ENCODE peak calls at places on chromosomes 13 and 19, in six cellular contexts. P is IMR-90, T is K562, M is OCI-LY7, U is fibroblast of lung, O is astrocyte. D is an unnamed sample.

GRCh38 chr13:67278230-67278629 is 48.1 kb upstream of the PCDH9 start:
- DNase-seq in M (no peak), T (no peak), O (peak; percentile 98), U (peak; percentile 78), P (peak; percentile 85), D (no peak)

GRCh38 chr13:44191504-44192171 is 182.0 kb upstream of the SERP2 start:
- DNase-seq in O (peak; percentile 61), P (peak; percentile 70), M (peak; percentile 67), T (peak; percentile 49), U (peak; percentile 91), D (no peak)

GRCh38 chr13:27965740-27966640 is 3.1 kb downstream of the CDX2 start:
- DNase-seq in O (no peak), M (no peak), T (no peak), P (no peak), U (no peak), D (no peak)

GRCh38 chr13:98517576-98518310 is 59.2 kb downstream of the STK24 start:
- DNase-seq in M (no peak), T (no peak), P (no peak), O (no peak), U (no peak), D (no peak)

GRCh38 chr19:2507109-2507508 is 31.2 kb downstream of the GADD45B start:
- DNase-seq in M (peak; percentile 29), T (peak; percentile 42), U (peak; percentile 81), O (peak; percentile 41), P (peak; percentile 89), D (peak; percentile 55)

GRCh38 chr19:37484406-37485115 is 15.4 kb downstream of the ZNF570 start:
- DNase-seq in U (peak; percentile 1), M (no peak), T (no peak), O (no peak), P (no peak), D (no peak)

GRCh38 chr13:104855581-104855980 is 1679.9 kb downstream of the EFNB2 start:
- DNase-seq in M (no peak), T (no peak), U (no peak), O (no peak), P (no peak), D (no peak)

GRCh38 chr19:20167020-20167644 is at the start of gene ZNF486:
- DNase-seq in T (peak; percentile 30), P (peak; percentile 94), O (peak; percentile 89), M (peak; percentile 16), U (peak; percentile 97), D (peak; percentile 94)

GRCh38 chr13:43815204-43815603 is 28.4 kb upstream of the ENOX1 start:
- DNase-seq in U (peak; percentile 51), M (no peak), T (no peak), P (peak; percentile 88), O (peak; percentile 95), D (no peak)

GRCh38 chr19:3620817-3621547 is 5.6 kb downstream of the CACTIN start:
- DNase-seq in M (no peak), O (no peak), T (no peak), U (no peak), P (no peak), D (no peak)

DNA sequence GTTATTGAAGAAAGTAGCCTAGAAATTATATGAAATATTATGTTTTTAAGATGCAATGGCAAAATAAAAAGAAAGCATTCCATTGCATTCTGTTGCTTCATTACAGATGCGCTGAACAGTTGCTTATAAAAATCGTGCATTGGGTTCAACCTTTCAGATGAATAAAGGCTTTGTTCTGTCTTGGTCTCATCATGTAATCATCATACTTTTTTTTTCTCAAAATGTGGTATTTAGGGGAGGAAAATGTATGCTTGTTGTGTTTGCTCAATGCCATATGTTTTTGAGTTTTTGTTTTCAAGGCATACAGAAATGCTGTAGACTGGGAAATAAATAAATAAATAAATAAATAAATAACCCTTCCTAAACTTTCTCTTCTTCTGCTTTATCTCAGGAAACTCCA is 1.1 kb upstream of the MBNL2 start:
- DNase-seq in O (no peak), U (no peak), M (no peak), T (no peak), P (no peak), D (no peak)
- H2AFZ ChIP-seq in O (no peak overlapping the region), U (no peak overlapping the region), M (no peak overlapping the region), T (no peak overlapping the region), P (no peak overlapping the region), D (no peak overlapping the region)

GRCh38 chr19:4701557-4701956 is 22.1 kb downstream of the DPP9 start:
- DNase-seq in P (no peak), U (no peak), M (no peak), O (no peak), T (no peak), D (no peak)
- H3K36me3 ChIP-seq in P (peaks cover 66% of the 10 kb centered on the region), U (peaks cover 36% of the 10 kb centered on the region), M (peaks cover 80% of the 10 kb centered on the region), O (peaks cover 25% of the 10 kb centered on the region), T (peaks cover 85% of the 10 kb centered on the region), D (no peaks in the 10 kb centered on the region)

DNA sequence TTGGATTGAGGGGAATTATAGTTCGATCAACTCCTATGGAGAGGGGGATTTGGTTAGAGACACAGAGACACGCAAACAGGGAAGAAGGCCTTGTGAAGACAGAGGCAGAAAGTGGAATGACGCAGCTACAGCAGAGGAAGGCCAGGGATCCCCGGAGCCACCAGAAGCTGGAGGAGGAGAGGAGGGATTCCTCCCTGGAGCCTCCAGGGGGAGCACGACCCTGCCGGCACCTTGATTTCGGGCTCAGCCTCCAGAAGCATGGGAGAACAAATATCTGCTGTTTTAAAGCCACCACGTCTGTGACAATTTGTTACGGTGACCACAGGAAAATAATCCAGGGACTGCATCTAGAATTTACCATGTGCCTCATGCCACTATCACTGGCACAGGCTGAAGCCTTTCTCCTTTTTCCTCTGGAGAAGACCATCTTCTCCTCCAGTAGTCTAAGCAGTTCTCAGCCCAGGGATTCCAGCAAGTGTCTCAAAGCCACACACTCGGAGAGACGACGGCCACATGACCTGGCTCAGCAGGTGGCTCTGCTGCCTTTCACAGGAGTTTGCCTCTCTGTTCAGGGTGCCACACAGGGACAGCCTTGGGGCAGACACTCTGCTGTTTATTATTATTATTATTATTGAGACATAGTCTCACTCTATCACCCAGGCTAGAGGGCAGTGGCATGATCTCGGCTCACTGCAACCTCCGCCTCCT is 39.9 kb upstream of the CCNE1 start:
- DNase-seq in T (peak; percentile 77), M (peak; percentile 34), O (peak; percentile 14), P (peak; percentile 37), U (peak; percentile 45), D (no peak)
- TF ChIP-seq CTCF in T (peak; percentile 84), M (peak; percentile 63), O (peak; percentile 58), P (peak; percentile 70), U (peak; percentile 84), D (peak; percentile 72)

GRCh38 chr19:8515317-8515716 is 1.4 kb upstream of the ZNF414 start:
- DNase-seq in P (no peak), U (no peak), O (no peak), T (no peak), M (no peak), D (no peak)

GRCh38 chr19:8513687-8514504 is at the start of gene ZNF414:
- DNase-seq in T (peak; percentile 98), P (peak; percentile 95), O (peak; percentile 88), M (peak; percentile 96), U (peak; percentile 95), D (peak; percentile 95)

GRCh38 chr19:8511573-8512101 is 2.3 kb downstream of the ZNF414 start:
- DNase-seq in M (no peak), P (no peak), O (no peak), T (no peak), U (no peak), D (no peak)

GRCh38 chr19:8512115-8512967 is 1.6 kb downstream of the ZNF414 start:
- DNase-seq in T (peak; percentile 92), U (no peak), O (no peak), P (no peak), M (peak; percentile 79), D (no peak)

GRCh38 chr19:8512991-8513686 is 828 bp downstream of the ZNF414 start:
- DNase-seq in T (no peak), O (no peak), M (no peak), P (no peak), U (no peak), D (no peak)
- H2AFZ ChIP-seq in T (peak overlapping the region; percentile 100), O (peak overlapping the region; percentile 100), M (peak overlapping the region; percentile 73), P (peak overlapping the region; percentile 100), U (no peak overlapping the region), D (peak overlapping the region; percentile 78)

GRCh38 chr13:45534604-45535003 is 69.9 kb downstream of the COG3 start:
- DNase-seq in O (no peak), T (no peak), M (no peak), P (no peak), U (no peak), D (no peak)
- H3K36me3 ChIP-seq in O (peaks cover 46% of the 10 kb centered on the region), T (peaks cover 40% of the 10 kb centered on the region), M (peaks cover 52% of the 10 kb centered on the region), P (peaks cover 38% of the 10 kb centered on the region), U (peaks cover 6% of the 10 kb centered on the region), D (peaks cover 30% of the 10 kb centered on the region)

GRCh38 chr13:76912476-76912875 is 26.3 kb upstream of the KCTD12 start:
- DNase-seq in O (no peak), P (no peak), T (no peak), M (no peak), U (no peak), D (no peak)

GRCh38 chr13:76921516-76921915 is 26.8 kb upstream of the ACOD1 start:
- DNase-seq in U (peak; percentile 4), M (no peak), O (peak; percentile 28), P (no peak), T (no peak), D (no peak)

GRCh38 chr13:76917096-76917495 is 30.9 kb upstream of the KCTD12 start:
- DNase-seq in T (no peak), M (no peak), O (peak; percentile 26), P (peak; percentile 16), U (peak; percentile 18), D (no peak)
- TF ChIP-seq CTCF in T (no peak), M (no peak), O (no peak), P (no peak), U (no peak), D (no peak)

DNA sequence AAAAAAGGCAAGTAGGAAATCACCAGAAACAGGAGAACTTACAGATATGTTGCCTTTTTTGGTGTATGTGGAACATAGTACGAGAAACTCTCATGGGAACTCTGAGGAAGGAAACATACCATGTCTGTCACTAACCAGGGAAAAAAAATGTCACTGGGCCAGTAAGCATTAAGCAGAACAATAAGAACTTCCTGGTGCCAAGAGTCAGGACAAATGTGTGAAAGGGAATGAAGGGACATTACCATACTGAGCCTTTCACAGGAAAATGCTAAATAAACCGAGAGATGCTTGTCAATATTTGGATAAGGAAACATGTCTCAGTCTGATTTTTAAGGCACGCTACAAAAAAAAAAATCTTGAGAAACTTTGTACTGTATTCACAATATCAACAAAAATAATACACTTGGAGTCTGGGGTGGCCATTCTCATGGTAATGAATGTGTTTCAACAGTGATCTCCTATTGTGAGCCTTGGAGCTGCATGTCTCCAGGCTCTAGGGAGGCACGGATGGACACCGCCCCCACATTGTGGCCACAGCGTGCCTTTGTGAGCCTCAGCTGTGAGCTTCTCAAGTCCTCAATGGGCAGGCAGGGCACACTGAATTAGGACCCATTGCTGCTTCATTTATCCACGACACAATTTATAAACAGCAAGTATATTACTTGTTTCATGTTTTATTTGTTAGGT is 113.0 kb upstream of the ARGLU1 start:
- DNase-seq in P (no peak), T (no peak), M (no peak), O (no peak), U (no peak), D (no peak)
- H2AFZ ChIP-seq in P (no peak overlapping the region), T (no peak overlapping the region), M (no peak overlapping the region), O (no peak overlapping the region), U (no peak overlapping the region), D (no peak overlapping the region)

DNA sequence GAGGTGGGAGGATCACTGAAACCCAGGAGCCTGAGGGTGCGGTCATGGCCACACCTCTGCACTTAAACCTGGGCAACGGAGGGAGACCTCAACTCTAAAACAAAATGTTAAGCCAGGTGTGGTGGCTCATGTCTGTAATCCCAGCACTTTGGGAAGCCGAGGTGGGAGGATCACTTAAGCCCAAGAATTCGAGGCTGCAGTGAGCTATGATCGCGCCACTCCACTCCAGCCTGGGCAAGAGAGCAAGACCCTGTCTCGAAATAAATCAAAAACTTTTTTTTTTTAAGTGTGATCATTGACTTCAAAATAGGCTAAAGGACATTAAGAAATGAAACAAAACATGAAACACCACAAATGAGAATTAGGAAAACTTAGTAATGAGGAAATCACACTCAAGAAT is 16.3 kb upstream of the ADPRHL1 start:
- DNase-seq in M (no peak), P (no peak), O (no peak), U (no peak), T (no peak), D (no peak)
- H3K36me3 ChIP-seq in M (peaks cover 12% of the 10 kb centered on the region), P (peaks cover 22% of the 10 kb centered on the region), O (no peaks in the 10 kb centered on the region), U (peaks cover 6% of the 10 kb centered on the region), T (peaks cover 34% of the 10 kb centered on the region), D (peaks cover 13% of the 10 kb centered on the region)

D was measured in PC-9.